ENCODE peak calls at places on chromosomes 4 and X, in seven cellular contexts. E, V, Z, C, G, J and N are unnamed samples.

GRCh38 chr4:184417802-184418511 is 56.4 kb downstream of the IRF2 start:
- DNase-seq in Z (peak), V (peak), G (no peak), E (peak), J (no peak), C (no peak), N (peak)

GRCh38 chrX:139533444-139533843 is 2.9 kb downstream of the F9 start:
- DNase-seq in E (no peak), J (no peak), V (no peak), Z (no peak), G (no peak), C (no peak), N (no peak)

GRCh38 chr4:158578476-158578875 is 56.8 kb downstream of the RXFP1 start:
- DNase-seq in C (no peak), Z (peak), J (peak), E (no peak), V (no peak), G (no peak), N (peak)

GRCh38 chr4:14168919-14169318 is 541.4 kb upstream of the BOD1L1 start:
- DNase-seq in G (no peak), V (peak), J (peak), Z (peak), C (no peak), E (no peak), N (peak)

GRCh38 chrX:19698125-19698524 is 182.8 kb upstream of the MAP3K15 start:
- DNase-seq in G (no peak), J (no peak), C (no peak), Z (peak), E (no peak), V (no peak), N (no peak)

GRCh38 chrX:79592259-79592658 is 225.1 kb upstream of the ITM2A start:
- DNase-seq in V (no peak), J (peak), E (no peak), C (no peak), Z (no peak), G (no peak), N (no peak)

GRCh38 chrX:10483191-10483808 is 137.1 kb downstream of the MID1 start:
- DNase-seq in V (no peak), C (no peak), Z (no peak), E (no peak), J (peak), G (no peak), N (no peak)

GRCh38 chr4:73764513-73764912 is 24.1 kb downstream of the CXCL8 start:
- DNase-seq in V (no peak), G (no peak), E (no peak), Z (peak), C (no peak), J (no peak), N (no peak)

GRCh38 chr4:40576651-40577480 is 52.8 kb downstream of the RBM47 start:
- DNase-seq in J (peak), G (no peak), V (no peak), E (peak), C (peak), Z (peak), N (peak)

GRCh38 chr4:30653291-30653690 is 66.9 kb upstream of the PCDH7 start:
- DNase-seq in C (no peak), G (no peak), V (no peak), J (no peak), E (no peak), Z (no peak), N (no peak)

GRCh38 chrX:53483838-53484420 is 49.8 kb upstream of the HSD17B10 start:
- DNase-seq in J (no peak), G (no peak), V (no peak), E (no peak), Z (peak), C (no peak), N (no peak)

GRCh38 chr4:57098945-57099344 is 11.2 kb downstream of the IGFBP7 start:
- DNase-seq in E (no peak), G (no peak), Z (peak), V (peak), J (no peak), C (no peak), N (peak)

GRCh38 chr4:2741626-2742025 is 14.5 kb downstream of the TNIP2 start:
- DNase-seq in V (no peak), Z (no peak), J (no peak), C (no peak), E (no peak), G (no peak), N (no peak)

GRCh38 chrX:48957477-48957826 is at the start of gene OTUD5:
- DNase-seq in J (no peak), G (no peak), C (peak), V (no peak), Z (no peak), E (peak), N (no peak)

GRCh38 chr4:63296773-63297172 is 1112.5 kb downstream of the TECRL start:
- DNase-seq in G (peak), V (no peak), C (no peak), J (peak), E (no peak), Z (no peak), N (no peak)

DNA sequence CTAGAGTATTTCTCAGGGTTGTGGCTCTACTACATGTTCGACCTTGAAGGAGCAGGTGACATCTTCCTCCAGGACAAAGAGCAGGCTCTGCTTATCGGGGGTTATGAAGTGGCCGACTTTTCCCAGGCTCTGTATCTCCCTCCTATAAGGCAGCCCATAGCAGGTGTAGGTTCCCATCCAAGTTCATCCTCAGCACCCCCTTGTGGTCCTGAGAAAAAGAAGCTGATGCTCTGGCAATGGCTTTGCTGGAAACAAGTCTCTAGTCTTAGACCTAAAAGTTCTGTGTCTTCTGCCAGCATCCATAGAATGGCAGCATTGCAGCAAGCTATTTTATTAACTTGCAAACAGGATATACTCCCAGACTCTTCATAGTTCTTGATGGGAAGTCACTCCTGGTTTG is 836.6 kb upstream of the PRKX start:
- DNase-seq in V (no peak), C (no peak), G (peak), J (peak), Z (no peak), E (no peak), N (no peak)
- TF ChIP-seq CTCF in V (no peak), C (no peak), G (no peak), J (no peak), Z (no peak), E (peak), N (no peak)

GRCh38 chr4:83012631-83013419 is 2.2 kb upstream of the LIN54 start:
- DNase-seq in E (peak), G (peak), C (peak), J (peak), Z (peak), V (peak), N (peak)
- TF ChIP-seq CTCF in E (peak), G (no peak), C (peak), J (peak), Z (no peak), V (peak), N (peak)

GRCh38 chrX:38285649-38286048 is 41.7 kb downstream of the RPGR start:
- DNase-seq in V (no peak), Z (no peak), E (no peak), G (no peak), J (no peak), C (no peak), N (no peak)

GRCh38 chrX:38278682-38279081 is 48.6 kb downstream of the RPGR start:
- DNase-seq in G (no peak), V (no peak), C (no peak), E (no peak), J (no peak), Z (peak), N (no peak)

GRCh38 chrX:38279188-38279587 is 48.1 kb downstream of the RPGR start:
- DNase-seq in J (no peak), C (no peak), V (no peak), Z (no peak), G (no peak), E (no peak), N (no peak)

GRCh38 chrX:38277802-38278201 is 49.5 kb downstream of the RPGR start:
- DNase-seq in E (no peak), J (no peak), V (no peak), Z (no peak), G (no peak), C (no peak), N (no peak)

DNA sequence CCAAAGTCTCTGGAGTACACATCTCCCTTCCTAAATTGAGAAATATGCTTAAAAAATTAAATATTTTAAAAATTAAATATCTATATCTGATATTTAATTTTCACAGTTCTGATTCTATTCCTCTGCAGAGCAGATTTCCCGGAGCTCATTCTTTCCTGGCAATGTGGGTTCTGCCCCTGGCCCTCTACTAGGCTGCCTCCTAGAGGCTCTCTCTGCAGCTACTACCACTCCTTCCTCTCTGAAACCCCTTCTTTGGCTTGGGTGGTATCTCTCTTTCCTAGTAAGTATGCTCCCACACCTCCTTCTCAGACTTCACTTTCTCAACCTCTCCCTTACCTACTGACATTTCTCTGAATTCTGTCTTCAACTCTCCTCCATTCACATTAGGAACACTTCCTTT is 45.3 kb downstream of the RPGR start:
- DNase-seq in J (peak), E (no peak), V (no peak), Z (peak), C (no peak), G (peak), N (no peak)
- TF ChIP-seq CTCF in J (peak), E (peak), V (peak), Z (peak), C (peak), G (no peak), N (peak)

GRCh38 chrX:4265036-4265435 is 551.6 kb upstream of the PRKX start:
- DNase-seq in J (no peak), G (no peak), E (no peak), C (no peak), Z (no peak), V (no peak), N (no peak)

GRCh38 chrX:4268676-4269075 is 555.2 kb upstream of the PRKX start:
- DNase-seq in V (no peak), Z (no peak), C (no peak), G (peak), E (no peak), J (no peak), N (no peak)

GRCh38 chrX:4263005-4263404 is 549.6 kb upstream of the PRKX start:
- DNase-seq in E (no peak), V (no peak), G (no peak), J (peak), Z (no peak), C (no peak), N (no peak)
- TF ChIP-seq CTCF in E (no peak), V (no peak), G (no peak), J (no peak), Z (no peak), C (no peak), N (no peak)

GRCh38 chr4:1009647-1010521 is 1.5 kb upstream of the FGFRL1 start:
- DNase-seq in C (peak), J (peak), G (peak), E (peak), Z (peak), V (no peak), N (no peak)
- TF ChIP-seq CTCF in C (peak), J (peak), G (no peak), E (no peak), Z (no peak), V (peak), N (peak)

GRCh38 chr4:181998588-181998987 is 244.6 kb upstream of the TENM3 start:
- DNase-seq in Z (no peak), C (no peak), J (no peak), V (no peak), E (no peak), G (no peak), N (no peak)
- TF ChIP-seq CTCF in Z (peak), C (no peak), J (peak), V (peak), E (no peak), G (no peak), N (no peak)

GRCh38 chrX:45781901-45782553 is 581.4 kb upstream of the DIPK2B start:
- DNase-seq in E (no peak), V (no peak), Z (peak), G (no peak), C (no peak), J (no peak), N (peak)
- TF ChIP-seq CTCF in E (no peak), V (peak), Z (peak), G (no peak), C (peak), J (peak), N (peak)

DNA sequence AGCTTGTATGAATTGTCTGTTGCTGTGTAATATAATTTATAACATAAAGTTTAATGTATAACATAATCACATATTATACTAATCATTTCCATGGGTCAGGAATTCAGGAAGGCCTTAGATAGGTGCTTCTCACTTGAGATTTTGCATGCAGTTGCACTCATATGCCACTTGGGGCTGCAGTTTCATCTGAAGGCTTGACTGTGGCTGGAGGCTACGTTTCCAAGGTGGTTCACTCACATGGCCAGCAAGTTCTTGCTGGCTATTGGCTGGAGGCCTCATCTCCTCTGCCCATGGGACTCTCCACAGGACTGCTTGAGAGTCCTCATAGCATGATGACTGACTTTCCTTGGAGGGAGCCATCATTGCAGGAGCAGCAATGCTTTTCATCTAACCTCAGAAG is 53.4 kb upstream of the STX18 start:
- DNase-seq in V (no peak), C (no peak), E (no peak), G (no peak), J (no peak), Z (no peak), N (no peak)
- TF ChIP-seq CTCF in V (no peak), C (no peak), E (peak), G (no peak), J (peak), Z (peak), N (no peak)